ENCODE peak calls at places on chromosomes 6 and 20, in nine cellular contexts. Q, Y, Z, T, G, U, J, P and X are unnamed samples. For H3K4me1, the result is how much of the 10 kb centered on the place peaks cover.

GRCh38 chr6:135144678-135145508 is 36.2 kb upstream of the MYB start:
- DNase-seq in Q (no peak), Y (no peak), Z (peak), T (no peak), G (peak), U (peak), J (peak), P (no peak), X (no peak)

GRCh38 chr20:881051-881820 is 34.9 kb downstream of the ANGPT4 start:
- DNase-seq in Q (peak), Y (no peak), Z (peak), T (no peak), G (no peak), U (peak), J (no peak), P (no peak), X (no peak)

GRCh38 chr20:61210862-61211261 is 41.2 kb upstream of the CDH4 start:
- DNase-seq in Q (no peak), Y (no peak), Z (no peak), T (no peak), G (no peak), U (no peak), J (no peak), P (peak), X (no peak)

GRCh38 chr20:2838847-2839671 is 1.4 kb downstream of the PCED1A start:
- DNase-seq in Q (no peak), Y (no peak), Z (no peak), T (no peak), G (no peak), U (no peak), J (no peak), P (no peak), X (no peak)

GRCh38 chr20:53865905-53866786 is 204.2 kb downstream of the BCAS1 start:
- DNase-seq in Q (peak), Y (no peak), Z (no peak), T (peak), G (peak), U (peak), J (peak), P (peak), X (peak)

GRCh38 chr6:80094017-80094416 is 12.5 kb upstream of the BCKDHB start:
- DNase-seq in Q (no peak), Y (no peak), Z (peak), T (no peak), G (no peak), U (peak), J (no peak), P (no peak), X (no peak)

GRCh38 chr6:158666637-158667359 is 16.9 kb downstream of the SYTL3 start:
- DNase-seq in Q (peak), Y (no peak), Z (no peak), T (peak), G (peak), U (peak), J (no peak), P (peak), X (no peak)

GRCh38 chr6:149230729-149231434 is 86.6 kb upstream of the TAB2 start:
- DNase-seq in Q (no peak), Y (no peak), Z (no peak), T (no peak), G (no peak), U (no peak), J (no peak), P (no peak), X (no peak)

GRCh38 chr6:30685977-30686907 is at the start of gene PPP1R18:
- DNase-seq in Q (peak), Y (peak), Z (no peak), T (no peak), G (peak), U (peak), J (no peak), P (peak), X (peak)

GRCh38 chr6:3176562-3177355 is 19.4 kb upstream of the TUBB2A start:
- DNase-seq in Q (peak), Y (no peak), Z (peak), T (peak), G (no peak), U (peak), J (peak), P (peak), X (no peak)

GRCh38 chr6:164085552-164086325 is 671.2 kb downstream of the QKI start:
- DNase-seq in Q (no peak), Y (no peak), Z (no peak), T (peak), G (no peak), U (no peak), J (no peak), P (peak), X (peak)

GRCh38 chr20:8187740-8188139 is 55.7 kb downstream of the PLCB1 start:
- DNase-seq in Q (no peak), Y (no peak), Z (no peak), T (no peak), G (no peak), U (peak), J (no peak), P (no peak), X (no peak)

GRCh38 chr20:63092660-63093215 is 86.0 kb upstream of the BHLHE23 start:
- DNase-seq in Q (peak), Y (peak), Z (no peak), T (peak), G (no peak), U (no peak), J (no peak), P (no peak), X (no peak)

GRCh38 chr6:124658053-124658452 is 304.2 kb upstream of the RNF217 start:
- DNase-seq in Q (no peak), Y (no peak), Z (no peak), T (no peak), G (no peak), U (no peak), J (no peak), P (no peak), X (no peak)

GRCh38 chr20:55417797-55418196 is 587.5 kb downstream of the CBLN4 start:
- DNase-seq in Q (no peak), Y (no peak), Z (no peak), T (no peak), G (no peak), U (no peak), J (no peak), P (no peak), X (no peak)

GRCh38 chr6:54020311-54020710 is 90.9 kb upstream of the MLIP start:
- DNase-seq in Q (no peak), Y (no peak), Z (no peak), T (no peak), G (no peak), U (no peak), J (no peak), P (no peak), X (no peak)

GRCh38 chr20:24503352-24503931 is 34.0 kb downstream of the SYNDIG1 start:
- DNase-seq in Q (no peak), Y (no peak), Z (no peak), T (peak), G (no peak), U (peak), J (no peak), P (no peak), X (no peak)

GRCh38 chr6:39561536-39562266 is 163.5 kb downstream of the KIF6 start:
- DNase-seq in Q (peak), Y (no peak), Z (no peak), T (no peak), G (peak), U (no peak), J (no peak), P (no peak), X (no peak)

GRCh38 chr20:50089787-50090177 is 23.2 kb downstream of the UBE2V1 start:
- DNase-seq in Q (no peak), Y (no peak), Z (no peak), T (no peak), G (no peak), U (no peak), J (no peak), P (no peak), X (no peak)

GRCh38 chr6:37024665-37025337 is 19.3 kb downstream of the FGD2 start:
- DNase-seq in Q (peak), Y (no peak), Z (peak), T (peak), G (peak), U (peak), J (no peak), P (no peak), X (no peak)

GRCh38 chr20:62276448-62276847 is 26.3 kb upstream of the ADRM1 start:
- DNase-seq in Q (no peak), Y (no peak), Z (no peak), T (no peak), G (no peak), U (no peak), J (no peak), P (no peak), X (no peak)

GRCh38 chr20:61806314-61806713 is 259.4 kb downstream of the TAF4 start:
- DNase-seq in Q (no peak), Y (peak), Z (no peak), T (no peak), G (no peak), U (no peak), J (no peak), P (no peak), X (no peak)

GRCh38 chr6:109816452-109817374 is 125.6 kb downstream of the FIG4 start:
- DNase-seq in Q (no peak), Y (no peak), Z (no peak), T (no peak), G (peak), U (no peak), J (no peak), P (no peak), X (no peak)

GRCh38 chr6:138593100-138593877 is 94.0 kb upstream of the NHSL1 start:
- DNase-seq in Q (peak), Y (no peak), Z (peak), T (peak), G (peak), U (peak), J (peak), P (peak), X (peak)

GRCh38 chr20:11394145-11394833 is 523.4 kb upstream of the BTBD3 start:
- DNase-seq in Q (no peak), Y (no peak), Z (no peak), T (no peak), G (no peak), U (peak), J (no peak), P (no peak), X (no peak)

GRCh38 chr6:159974932-159975331 is 6.0 kb downstream of the IGF2R start:
- DNase-seq in Q (no peak), Y (no peak), Z (no peak), T (no peak), G (no peak), U (no peak), J (no peak), P (no peak), X (no peak)

GRCh38 chr6:168828800-168829199 is 387.8 kb downstream of the SMOC2 start:
- DNase-seq in Q (no peak), Y (no peak), Z (no peak), T (no peak), G (no peak), U (no peak), J (no peak), P (no peak), X (no peak)

GRCh38 chr6:101633081-101633480 is 239.6 kb downstream of the GRIK2 start:
- DNase-seq in Q (no peak), Y (no peak), Z (no peak), T (no peak), G (no peak), U (no peak), J (no peak), P (no peak), X (no peak)

GRCh38 chr6:149823013-149823412 is 41.1 kb downstream of the LRP11 start:
- DNase-seq in Q (no peak), Y (no peak), Z (no peak), T (no peak), G (no peak), U (no peak), J (no peak), P (no peak), X (no peak)

GRCh38 chr20:6976535-6976934 is 209.0 kb downstream of the BMP2 start:
- DNase-seq in Q (no peak), Y (no peak), Z (no peak), T (no peak), G (no peak), U (no peak), J (no peak), P (no peak), X (no peak)

GRCh38 chr6:46015119-46015968 is at the start of gene CLIC5:
- DNase-seq in Q (peak), Y (peak), Z (no peak), T (no peak), G (peak), U (no peak), J (no peak), P (no peak), X (peak)

GRCh38 chr6:6320901-6321300 is 439 bp upstream of the F13A1 start:
- DNase-seq in Q (no peak), Y (no peak), Z (no peak), T (no peak), G (no peak), U (no peak), J (no peak), P (no peak), X (no peak)

GRCh38 chr20:4920131-4920530 is 81.2 kb downstream of the SLC23A2 start:
- DNase-seq in Q (no peak), Y (no peak), Z (no peak), T (no peak), G (no peak), U (no peak), J (no peak), P (no peak), X (no peak)

GRCh38 chr6:7881765-7882500 is 28.7 kb downstream of the TXNDC5 start:
- DNase-seq in Q (no peak), Y (no peak), Z (no peak), T (no peak), G (no peak), U (no peak), J (no peak), P (no peak), X (no peak)

GRCh38 chr6:27892596-27893058 is 19.6 kb downstream of the OR2B2 start:
- DNase-seq in Q (no peak), Y (no peak), Z (peak), T (no peak), G (no peak), U (peak), J (no peak), P (no peak), X (no peak)

GRCh38 chr6:105798057-105798456 is 288.1 kb upstream of the PRDM1 start:
- DNase-seq in Q (no peak), Y (no peak), Z (no peak), T (peak), G (no peak), U (peak), J (no peak), P (peak), X (no peak)

GRCh38 chr20:23332467-23332866 is 18.1 kb upstream of the NXT1 start:
- DNase-seq in Q (no peak), Y (no peak), Z (no peak), T (no peak), G (no peak), U (no peak), J (no peak), P (no peak), X (no peak)

GRCh38 chr20:57788936-57789613 is 79.3 kb upstream of the PMEPA1 start:
- DNase-seq in Q (peak), Y (no peak), Z (no peak), T (no peak), G (no peak), U (no peak), J (no peak), P (no peak), X (no peak)
- H3K4me1 ChIP-seq in Q (under half), Y (under half), Z (under half), T (under half), G (under half), U (under half), J (under half), P (under half), X (under half)

DNA sequence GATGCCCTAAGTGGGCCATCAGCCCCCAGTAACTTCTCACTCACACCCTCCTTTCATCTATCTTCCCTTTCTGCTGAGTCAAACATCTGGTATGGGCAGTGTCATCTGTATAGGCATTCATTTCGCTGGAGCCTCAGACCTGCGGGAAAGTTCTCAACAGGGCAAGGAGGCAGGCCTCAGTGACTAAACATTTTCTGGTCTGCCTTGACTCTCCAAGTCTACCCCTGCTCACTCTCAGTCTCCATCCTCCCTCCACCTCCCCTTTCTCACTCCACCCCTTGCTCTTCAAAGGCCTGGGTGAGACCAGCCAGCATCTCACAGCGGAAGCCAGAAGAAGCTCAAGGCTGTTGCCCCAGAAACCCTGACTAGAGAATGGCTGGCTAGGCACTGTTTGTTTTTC is 105.0 kb upstream of the BEND6 start:
- DNase-seq in Q (no peak), Y (peak), Z (no peak), T (no peak), G (no peak), U (peak), J (no peak), P (no peak), X (no peak)
- H3K27ac ChIP-seq in Q (no peak), Y (no peak), Z (peak), T (no peak), G (no peak), U (peak), J (no peak), P (peak), X (no peak)

DNA sequence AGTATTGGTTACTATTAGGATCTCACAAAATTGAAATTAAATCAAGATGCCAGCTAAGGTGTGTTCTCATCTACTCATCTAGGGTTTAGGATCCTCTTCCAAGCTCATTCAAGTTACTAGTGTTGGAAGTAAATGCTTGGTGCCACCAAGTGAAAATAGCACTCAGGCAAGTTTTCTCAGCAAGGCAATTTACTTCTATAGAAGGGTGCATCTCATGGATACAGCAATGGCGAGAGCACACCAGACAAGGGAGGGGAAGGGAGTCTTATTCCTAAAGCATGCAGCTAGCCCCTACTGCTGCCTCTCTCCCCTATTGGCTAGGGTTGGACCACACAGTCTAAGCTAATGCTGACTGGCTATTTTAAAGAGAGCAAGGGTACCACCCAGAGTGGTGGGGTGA is 23.0 kb upstream of the FAM8A1 start:
- DNase-seq in Q (no peak), Y (no peak), Z (no peak), T (no peak), G (no peak), U (no peak), J (no peak), P (no peak), X (no peak)
- TF ChIP-seq POLR2A in Q (no peak), Y (no peak), Z (no peak), T (no peak), G (no peak), U (no peak), J (no peak), P (no peak), X (no peak)

GRCh38 chr6:51303313-51303712 is 484.6 kb downstream of the TFAP2B start:
- DNase-seq in Q (no peak), Y (no peak), Z (no peak), T (no peak), G (no peak), U (no peak), J (no peak), P (no peak), X (no peak)
- H3K4me1 ChIP-seq in Q (under half), Y (under half), Z (under half), T (under half), G (under half), U (under half), J (under half), P (under half), X (under half)

DNA sequence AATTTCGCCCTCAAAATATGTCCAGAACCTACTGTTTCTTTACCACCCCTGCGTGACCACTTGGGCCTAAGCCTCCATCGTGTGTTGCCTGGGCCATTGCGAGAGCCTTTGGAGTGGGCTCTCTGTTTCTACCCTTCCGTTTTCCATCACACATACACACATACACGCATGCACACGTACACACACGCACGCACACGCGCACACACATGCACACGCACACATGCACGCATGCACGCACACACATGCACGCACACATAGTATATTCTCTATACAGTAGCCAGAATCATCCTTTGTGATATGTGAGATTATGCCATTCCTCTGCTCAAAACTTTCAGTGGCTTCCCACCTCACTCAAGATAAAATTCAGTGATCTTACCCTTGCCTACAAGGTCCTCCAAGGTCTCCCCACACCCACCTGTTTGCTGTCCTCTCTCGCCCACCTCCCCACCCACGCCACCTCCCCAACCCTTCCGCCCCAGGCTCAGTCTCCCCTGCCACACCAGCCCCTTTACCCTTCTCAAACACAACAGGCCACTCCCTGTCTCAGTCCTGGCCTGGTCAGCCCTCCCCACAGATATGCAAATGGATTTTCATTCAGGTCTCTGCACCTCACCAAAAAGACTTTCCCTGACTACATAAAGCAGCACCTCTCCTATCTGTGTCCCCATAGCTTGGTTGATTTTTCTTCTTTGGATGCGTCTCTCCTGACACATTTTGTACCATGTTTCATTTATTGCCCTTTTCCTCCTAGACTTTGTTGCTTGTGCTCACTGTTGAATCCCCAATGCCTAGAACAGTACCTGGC is 559.6 kb downstream of the CD83 start:
- DNase-seq in Q (no peak), Y (no peak), Z (no peak), T (no peak), G (no peak), U (no peak), J (no peak), P (no peak), X (no peak)
- H3K27ac ChIP-seq in Q (no peak), Y (no peak), Z (no peak), T (no peak), G (no peak), U (no peak), J (no peak), P (no peak), X (no peak)